ENCODE peak calls at places on chromosomes 2 and 18, in five cellular contexts. H is upper lobe of right lung, T is GM23248, M is sigmoid colon, B is right lobe of liver. Y is an unnamed sample.

GRCh38 chr2:114001152-114001551 is 111.3 kb downstream of the ACTR3 start:
- DNase-seq in M (no peak), H (no peak), T (no peak), B (no peak), Y (no peak)

GRCh38 chr2:102510791-102511575 is 38.0 kb downstream of the SLC9A4 start:
- DNase-seq in T (no peak), B (no peak), M (no peak), H (no peak), Y (no peak)

GRCh38 chr2:45786030-45786830 is 134.8 kb downstream of the PRKCE start:
- DNase-seq in T (no peak), H (no peak), B (no peak), M (peak; percentile 29), Y (no peak)

GRCh38 chr2:234863043-234863934 is 88.5 kb upstream of the SH3BP4 start:
- DNase-seq in T (peak; percentile 81), M (peak; percentile 70), B (peak; percentile 81), H (no peak), Y (no peak)

GRCh38 chr18:13811993-13812392 is 12.0 kb upstream of the MC5R start:
- DNase-seq in H (no peak), B (no peak), M (no peak), T (peak; percentile 22), Y (no peak)

GRCh38 chr2:174335605-174336402 is 1.1 kb downstream of the SP9 start:
- DNase-seq in B (no peak), M (peak; percentile 58), T (peak; percentile 66), H (no peak), Y (peak; percentile 43)

GRCh38 chr2:222690564-222691200 is 19.2 kb downstream of the MOGAT1 start:
- DNase-seq in M (peak; percentile 80), H (peak; percentile 83), T (peak; percentile 86), B (peak; percentile 75), Y (peak; percentile 91)

GRCh38 chr2:52658598-52658997 is 1109.0 kb upstream of the CHAC2 start:
- DNase-seq in T (peak; percentile 58), H (no peak), M (no peak), B (no peak), Y (no peak)

GRCh38 chr2:7053650-7054262 is 136.5 kb downstream of the RNF144A start:
- DNase-seq in B (no peak), T (no peak), M (peak; percentile 68), H (no peak), Y (no peak)

GRCh38 chr2:196253115-196253484 is 81.7 kb upstream of the STK17B start:
- DNase-seq in B (no peak), H (no peak), T (peak; percentile 34), M (no peak), Y (no peak)

GRCh38 chr2:187976259-187976658 is 315.4 kb upstream of the GULP1 start:
- DNase-seq in B (no peak), T (peak; percentile 2), M (no peak), H (no peak), Y (no peak)

GRCh38 chr2:120545521-120546076 is 190.1 kb upstream of the GLI2 start:
- DNase-seq in T (no peak), M (no peak), H (no peak), B (no peak), Y (no peak)

GRCh38 chr2:201661366-201661765 is 18.1 kb upstream of the TMEM237 start:
- DNase-seq in H (no peak), B (no peak), M (no peak), T (no peak), Y (no peak)

GRCh38 chr2:120312861-120313694 is 32.9 kb upstream of the INHBB start:
- DNase-seq in B (peak; percentile 83), T (peak; percentile 93), H (peak; percentile 91), M (peak; percentile 87), Y (peak; percentile 88)

GRCh38 chr18:32461704-32462272 is 8.9 kb downstream of the GAREM1 start:
- DNase-seq in B (no peak), H (no peak), M (no peak), T (no peak), Y (no peak)

DNA sequence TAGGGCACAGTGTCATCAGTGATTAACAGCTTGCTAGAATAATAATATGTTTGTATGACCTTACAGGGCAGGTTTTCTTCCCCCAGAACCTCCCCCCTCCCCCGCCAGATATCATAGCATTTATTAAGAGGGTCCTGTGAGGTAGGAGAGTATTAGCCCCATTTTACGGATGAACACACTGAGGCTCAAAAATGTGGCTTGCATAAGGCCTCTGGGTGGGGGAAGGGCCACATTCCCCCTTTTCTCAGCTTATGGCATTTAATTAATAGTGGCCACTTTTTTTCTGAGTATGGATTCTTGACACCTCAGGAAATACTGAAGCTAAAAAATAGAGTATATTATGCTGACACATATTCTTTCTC is 2.9 kb downstream of the CTIF start:
- DNase-seq in B (no peak), H (no peak), T (no peak), M (no peak), Y (no peak)
- H3K4me3 ChIP-seq in B (peak overlapping the region; percentile 87), H (peak overlapping the region; percentile 75), T (peak overlapping the region; percentile 99), M (no peak overlapping the region), Y (peak overlapping the region; percentile 77)

DNA sequence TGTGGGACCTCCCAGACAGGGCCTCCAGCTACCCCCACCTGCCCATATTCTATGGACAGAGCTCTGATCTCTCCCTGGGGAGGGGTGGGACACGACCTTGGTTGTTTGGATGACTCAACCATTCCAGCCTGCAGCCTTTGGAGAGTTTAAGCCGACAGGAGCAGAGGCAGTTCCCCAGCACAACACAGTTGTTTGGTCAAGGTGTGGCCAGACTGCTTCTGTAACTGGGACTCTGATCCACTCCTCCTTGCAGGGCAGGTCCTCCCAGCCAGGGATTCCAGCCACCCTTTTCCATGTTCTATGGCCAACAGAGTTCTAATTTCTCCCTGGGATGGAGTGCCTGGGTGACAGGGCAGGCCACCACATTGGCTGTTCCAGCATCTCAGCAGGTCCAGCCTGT is 177.8 kb downstream of the RND3 start:
- DNase-seq in B (no peak), H (no peak), M (no peak), T (no peak), Y (no peak)
- H3K4me1 ChIP-seq in B (peaks cover 14% of the 10 kb centered on the region), H (no peaks in the 10 kb centered on the region), M (no peaks in the 10 kb centered on the region), T (no peaks in the 10 kb centered on the region), Y (no peaks in the 10 kb centered on the region)

DNA sequence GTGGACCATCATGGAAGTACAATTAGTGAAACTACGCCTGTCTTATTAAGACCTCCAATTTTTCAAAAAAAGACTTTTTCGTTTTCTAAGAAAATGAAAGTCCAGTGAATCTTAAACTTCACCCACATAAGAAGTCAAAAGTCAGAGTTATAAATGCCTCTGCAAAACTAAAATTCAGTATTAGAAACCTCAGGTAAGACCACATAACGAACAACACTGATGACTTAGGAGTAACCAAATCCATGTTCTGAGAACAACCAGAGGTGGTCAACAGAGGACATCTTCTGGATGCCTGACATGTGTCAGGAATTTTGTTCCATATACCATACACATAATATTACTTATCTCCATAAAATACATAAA is 62.4 kb downstream of the RPL31 start:
- DNase-seq in H (no peak), T (no peak), B (no peak), M (no peak), Y (no peak)
- H3K27ac ChIP-seq in H (no peak overlapping the region), T (peak overlapping the region; percentile 64), B (peak overlapping the region; percentile 26), M (peak overlapping the region; percentile 35), Y (no peak overlapping the region)

GRCh38 chr2:144943293-144943941 is 423.5 kb upstream of the ZEB2 start:
- DNase-seq in B (no peak), M (no peak), H (no peak), T (peak; percentile 6), Y (no peak)
- H3K4me3 ChIP-seq in B (no peak overlapping the region), M (no peak overlapping the region), H (no peak overlapping the region), T (peak overlapping the region; percentile 15), Y (no peak overlapping the region)

GRCh38 chr2:144524190-144524957 is 4.5 kb upstream of the ZEB2 start:
- DNase-seq in B (peak; percentile 64), H (peak; percentile 77), T (peak; percentile 60), M (peak; percentile 80), Y (peak; percentile 87)

GRCh38 chr2:144520718-144521487 is 984 bp upstream of the ZEB2 start:
- DNase-seq in M (no peak), T (peak; percentile 53), B (no peak), H (no peak), Y (no peak)

GRCh38 chr2:144523606-144524131 is 3.8 kb upstream of the ZEB2 start:
- DNase-seq in T (peak; percentile 51), M (no peak), H (no peak), B (no peak), Y (no peak)

GRCh38 chr2:144521702-144522101 is 1.8 kb upstream of the ZEB2 start:
- DNase-seq in T (no peak), M (no peak), H (no peak), B (no peak), Y (no peak)

GRCh38 chr2:144522741-144523605 is 3.1 kb upstream of the ZEB2 start:
- DNase-seq in B (no peak), T (peak; percentile 41), M (no peak), H (no peak), Y (no peak)
- H3K4me1 ChIP-seq in B (no peaks in the 10 kb centered on the region), T (peaks cover 24% of the 10 kb centered on the region), M (peaks cover 10% of the 10 kb centered on the region), H (peaks cover 11% of the 10 kb centered on the region), Y (no peaks in the 10 kb centered on the region)

DNA sequence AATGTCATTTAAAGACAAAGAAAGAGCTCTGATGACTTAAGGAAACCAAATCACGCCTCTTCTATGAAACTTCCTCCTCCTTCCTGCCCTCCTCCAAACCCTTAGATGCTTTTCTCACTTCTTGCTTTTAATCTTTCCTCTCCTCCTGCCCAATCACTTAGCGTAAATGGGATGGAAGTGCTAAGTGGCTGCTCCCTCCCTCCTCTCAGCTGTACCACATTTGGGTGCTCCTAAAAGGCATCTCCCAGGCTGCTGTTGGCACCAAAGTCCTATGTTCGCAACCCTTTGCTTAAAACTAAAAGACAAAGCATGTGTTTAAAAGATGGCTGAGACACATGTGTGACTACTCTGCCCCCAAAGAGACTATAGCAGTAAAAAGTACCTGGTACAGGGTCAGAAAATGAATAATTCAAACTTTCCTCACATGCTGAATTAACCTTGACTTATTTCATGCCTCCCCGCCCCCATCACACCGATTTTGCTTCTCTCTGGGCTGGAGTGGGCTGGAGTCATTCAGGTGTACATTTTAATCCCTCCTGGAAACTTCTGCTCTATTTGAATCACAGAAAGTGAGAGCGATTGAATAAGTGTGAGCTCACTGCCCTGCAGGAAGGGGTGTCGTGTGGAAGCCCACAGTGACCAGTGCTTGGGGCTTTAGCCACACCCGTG is 59.2 kb upstream of the KLF7 start:
- DNase-seq in M (no peak), H (no peak), B (no peak), T (no peak), Y (no peak)
- H3K27ac ChIP-seq in M (peak overlapping the region; percentile 15), H (no peak overlapping the region), B (no peak overlapping the region), T (no peak overlapping the region), Y (no peak overlapping the region)

GRCh38 chr2:920573-920972 is 30.1 kb upstream of the SNTG2 start:
- DNase-seq in T (no peak), B (no peak), M (no peak), H (peak; percentile 49), Y (no peak)
- H3K4me3 ChIP-seq in T (no peak overlapping the region), B (no peak overlapping the region), M (no peak overlapping the region), H (no peak overlapping the region), Y (no peak overlapping the region)

Y was measured in aorta.